ENCODE peak calls at places on chromosomes 5 and 9, in four cellular contexts. V, K, I and N are unnamed samples.

GRCh38 chr5:30413540-30413939 is 779.9 kb upstream of the CDH6 start:
- DNase-seq in K (no peak), V (no peak), I (peak; percentile 9), N (no peak)

GRCh38 chr5:179239256-179240135 is 105.8 kb downstream of the ADAMTS2 start:
- DNase-seq in K (no peak), V (no peak), I (no peak), N (no peak)

GRCh38 chr5:7540806-7541205 is 144.9 kb downstream of the ADCY2 start:
- DNase-seq in I (no peak), V (no peak), K (no peak), N (no peak)

GRCh38 chr9:80648336-80648735 is 1041.0 kb downstream of the TLE1 start:
- DNase-seq in V (no peak), K (peak; percentile 78), I (no peak), N (peak; percentile 69)

GRCh38 chr5:1105350-1106265 is 6.3 kb downstream of the SLC12A7 start:
- DNase-seq in I (peak; percentile 62), V (no peak), K (no peak), N (no peak)

GRCh38 chr5:113182658-113183344 is 206.2 kb downstream of the DCP2 start:
- DNase-seq in V (no peak), K (no peak), I (no peak), N (no peak)

GRCh38 chr9:76297721-76298239 is 96.4 kb downstream of the RFK start:
- DNase-seq in K (no peak), I (no peak), V (no peak), N (peak; percentile 77)

GRCh38 chr9:71769175-71770165 is 1.2 kb upstream of the CEMIP2 start:
- DNase-seq in I (peak; percentile 72), V (peak; percentile 79), K (peak; percentile 59), N (peak; percentile 41)

GRCh38 chr9:112137066-112137465 is 38.0 kb downstream of the SUSD1 start:
- DNase-seq in K (no peak), I (no peak), V (no peak), N (no peak)

GRCh38 chr5:126676195-126676624 is 75.5 kb downstream of the PHAX start:
- DNase-seq in K (peak; percentile 64), I (peak; percentile 43), V (peak; percentile 34), N (peak; percentile 31)

GRCh38 chr5:139651502-139651862 is 3.3 kb downstream of the CXXC5 start:
- DNase-seq in V (no peak), I (no peak), K (peak; percentile 40), N (no peak)

GRCh38 chr5:38466444-38467189 is 89.8 kb downstream of the LIFR start:
- DNase-seq in I (no peak), V (no peak), K (no peak), N (no peak)

GRCh38 chr5:156431956-156432829 is 105.2 kb downstream of the SGCD start:
- DNase-seq in V (no peak), I (no peak), K (no peak), N (no peak)

GRCh38 chr9:121735065-121735791 is 83.8 kb downstream of the DAB2IP start:
- DNase-seq in K (peak; percentile 79), I (no peak), V (no peak), N (peak; percentile 53)

GRCh38 chr9:112332272-112332671 is 1.1 kb downstream of the PTBP3 start:
- DNase-seq in K (peak; percentile 9), V (no peak), I (no peak), N (no peak)